ENCODE peak calls at places on chromosomes 3 and 15, in six cellular contexts. U is spleen, R is transverse colon, O is HCT116, J is esophagus muscularis mucosa, Q is ovary. C is an unnamed sample.

GRCh38 chr15:87365221-87365620 is 891.3 kb downstream of the NTRK3 start:
- DNase-seq in R (no peak), U (no peak), Q (no peak), J (no peak), O (no peak), C (no peak)

GRCh38 chr3:66507631-66508260 is 6.9 kb upstream of the LRIG1 start:
- DNase-seq in R (peak), O (no peak), J (no peak), U (no peak), Q (no peak), C (no peak)

GRCh38 chr3:30156586-30157498 is 449.6 kb upstream of the TGFBR2 start:
- DNase-seq in Q (no peak), O (no peak), U (no peak), J (no peak), R (no peak), C (no peak)

GRCh38 chr3:72044231-72044935 is 259.4 kb upstream of the PROK2 start:
- DNase-seq in Q (no peak), R (no peak), J (no peak), U (no peak), O (no peak), C (no peak)

GRCh38 chr3:171157286-171157685 is 130.8 kb upstream of the SLC2A2 start:
- DNase-seq in R (no peak), J (no peak), O (no peak), U (no peak), Q (peak), C (no peak)

GRCh38 chr3:71543371-71544016 is 40.0 kb downstream of the FOXP1 start:
- DNase-seq in U (no peak), Q (no peak), R (no peak), J (no peak), O (no peak), C (no peak)

GRCh38 chr3:123157598-123158287 is 44.0 kb upstream of the SEC22A start:
- DNase-seq in O (no peak), U (no peak), R (no peak), Q (no peak), J (peak), C (no peak)

GRCh38 chr3:111027868-111028267 is 43.7 kb upstream of the NECTIN3 start:
- DNase-seq in Q (no peak), J (no peak), R (no peak), O (no peak), U (no peak), C (no peak)

GRCh38 chr3:194632983-194633348 is 253 bp downstream of the TMEM44 start:
- DNase-seq in O (no peak), U (no peak), Q (peak), J (no peak), R (peak), C (no peak)

GRCh38 chr15:71485094-71485693 is 325.2 kb upstream of the NR2E3 start:
- DNase-seq in Q (no peak), U (no peak), O (no peak), J (no peak), R (no peak), C (no peak)

GRCh38 chr3:57126244-57126643 is 38.9 kb downstream of the IL17RD start:
- DNase-seq in O (no peak), U (no peak), J (no peak), R (no peak), Q (no peak), C (no peak)

GRCh38 chr3:127680790-127681189 is 8.0 kb downstream of the ABTB1 start:
- DNase-seq in J (no peak), O (no peak), Q (peak), U (peak), R (no peak), C (no peak)

GRCh38 chr15:94383706-94384105 is 152.3 kb downstream of the MCTP2 start:
- DNase-seq in R (no peak), Q (no peak), O (no peak), U (no peak), J (no peak), C (no peak)

GRCh38 chr15:84611631-84612030 is 10.8 kb downstream of the ZSCAN2 start:
- DNase-seq in U (no peak), R (no peak), Q (no peak), J (no peak), O (no peak), C (no peak)

GRCh38 chr3:125525153-125525552 is 5.2 kb upstream of the SNX4 start:
- DNase-seq in J (no peak), Q (no peak), R (no peak), O (no peak), U (no peak), C (no peak)

GRCh38 chr15:58431221-58432149 is at the start of gene LIPC:
- DNase-seq in U (no peak), J (no peak), Q (no peak), O (no peak), R (no peak), C (no peak)

GRCh38 chr3:124351430-124352142 is 359.7 kb upstream of the ROPN1 start:
- DNase-seq in R (no peak), J (no peak), U (no peak), Q (no peak), O (peak), C (peak)

GRCh38 chr15:38130739-38131498 is 121.7 kb upstream of the SPRED1 start:
- DNase-seq in R (peak), Q (peak), U (no peak), O (no peak), J (peak), C (no peak)

GRCh38 chr15:81480645-81481053 is 106.6 kb upstream of the TMC3 start:
- DNase-seq in Q (peak), J (no peak), O (peak), R (no peak), U (no peak), C (peak)

GRCh38 chr15:74787251-74788041 is 5.6 kb downstream of the CSK start:
- DNase-seq in Q (no peak), J (no peak), O (no peak), U (peak), R (peak), C (peak)

GRCh38 chr3:100966049-100966471 is 27.2 kb downstream of the ABI3BP start:
- DNase-seq in J (no peak), U (no peak), Q (no peak), R (no peak), O (no peak), C (no peak)

GRCh38 chr3:14199641-14200040 is 21.0 kb downstream of the LSM3 start:
- DNase-seq in R (no peak), U (no peak), J (no peak), Q (no peak), O (no peak), C (no peak)

GRCh38 chr15:41332788-41333527 is at the start of gene NUSAP1:
- DNase-seq in O (no peak), J (no peak), R (no peak), U (peak), Q (no peak), C (no peak)

GRCh38 chr3:72189344-72189743 is 404.4 kb upstream of the PROK2 start:
- DNase-seq in O (no peak), R (no peak), U (no peak), Q (no peak), J (no peak), C (no peak)

GRCh38 chr15:87703238-87704111 is 553.1 kb downstream of the NTRK3 start:
- DNase-seq in J (peak), Q (no peak), O (no peak), U (no peak), R (no peak), C (no peak)

GRCh38 chr3:36843065-36844051 is 79.0 kb upstream of the DCLK3 start:
- DNase-seq in Q (no peak), R (no peak), J (peak), O (peak), U (no peak), C (peak)

GRCh38 chr15:93330862-93331544 is 242.0 kb upstream of the RGMA start:
- DNase-seq in O (no peak), J (no peak), U (no peak), R (no peak), Q (no peak), C (no peak)

GRCh38 chr15:58329781-58330467 is 101.9 kb upstream of the LIPC start:
- DNase-seq in R (peak), Q (no peak), O (no peak), J (peak), U (no peak), C (no peak)

GRCh38 chr3:123186695-123187094 is 15.0 kb upstream of the SEC22A start:
- DNase-seq in R (no peak), J (no peak), O (no peak), U (no peak), Q (no peak), C (no peak)

GRCh38 chr15:91224750-91225380 is 124.8 kb downstream of the SV2B start:
- DNase-seq in J (no peak), O (peak), U (no peak), R (no peak), Q (no peak), C (peak)

GRCh38 chr3:99980606-99981005 is 133.7 kb downstream of the FILIP1L start:
- DNase-seq in U (no peak), O (no peak), R (no peak), Q (no peak), J (no peak), C (no peak)

GRCh38 chr15:35393403-35393802 is 152.6 kb downstream of the DPH6 start:
- DNase-seq in U (no peak), J (no peak), Q (no peak), O (no peak), R (no peak), C (no peak)

GRCh38 chr3:37741644-37742043 is 120.0 kb upstream of the CTDSPL start:
- DNase-seq in J (peak), R (peak), O (peak), U (peak), Q (no peak), C (peak)

GRCh38 chr3:47573190-47574172 is 5.2 kb downstream of the CSPG5 start:
- DNase-seq in O (no peak), U (no peak), J (no peak), Q (no peak), R (no peak), C (no peak)

GRCh38 chr15:70669966-70670658 is 93.2 kb downstream of the UACA start:
- DNase-seq in Q (no peak), U (no peak), O (no peak), R (peak), J (no peak), C (no peak)

GRCh38 chr3:169931747-169932520 is 20.6 kb downstream of the SAMD7 start:
- DNase-seq in Q (no peak), U (peak), O (no peak), J (no peak), R (peak), C (peak)

GRCh38 chr3:129106866-129107565 is 14.6 kb downstream of the RAB43 start:
- DNase-seq in Q (no peak), R (peak), U (no peak), J (no peak), O (no peak), C (no peak)

GRCh38 chr15:49439678-49440375 is 16.8 kb downstream of the FGF7 start:
- DNase-seq in R (no peak), Q (no peak), U (no peak), J (no peak), O (no peak), C (no peak)

GRCh38 chr3:186425788-186426730 is 64.0 kb upstream of the DGKG start:
- DNase-seq in O (no peak), J (peak), R (no peak), Q (no peak), U (no peak), C (no peak)

GRCh38 chr3:184248454-184249411 is at the start of gene ALG3:
- DNase-seq in Q (peak), O (peak), U (peak), J (no peak), R (peak), C (peak)
- TF ChIP-seq POLR2A in Q (peak), O (peak), U (peak), J (peak), R (peak), C (peak)

GRCh38 chr3:42802876-42803799 is 1.2 kb downstream of the HIGD1A start:
- DNase-seq in O (no peak), R (no peak), U (no peak), Q (no peak), J (no peak), C (peak)

GRCh38 chr3:42807929-42808328 is 1.3 kb upstream of the ACKR2 start:
- DNase-seq in J (no peak), O (no peak), R (no peak), Q (no peak), U (no peak), C (no peak)

GRCh38 chr3:42804113-42804830 is at the start of gene HIGD1A:
- DNase-seq in J (peak), O (peak), Q (peak), R (peak), U (peak), C (peak)

GRCh38 chr3:42803800-42804112 is 534 bp downstream of the HIGD1A start:
- DNase-seq in J (no peak), U (peak), O (no peak), R (peak), Q (peak), C (peak)

GRCh38 chr3:42804831-42805821 is 836 bp upstream of the HIGD1A start:
- DNase-seq in Q (peak), R (peak), O (no peak), J (no peak), U (peak), C (no peak)
- TF ChIP-seq POLR2A in Q (no peak), R (no peak), O (no peak), J (no peak), U (no peak), C (no peak)

GRCh38 chr3:58347984-58348383 is 15.3 kb downstream of the PXK start:
- DNase-seq in Q (no peak), J (no peak), R (no peak), O (no peak), U (no peak), C (no peak)

GRCh38 chr3:58351920-58352319 is 19.2 kb downstream of the PXK start:
- DNase-seq in J (no peak), O (no peak), Q (no peak), U (no peak), R (no peak), C (no peak)

GRCh38 chr3:58352624-58353023 is 19.9 kb downstream of the PXK start:
- DNase-seq in R (no peak), O (no peak), Q (no peak), U (no peak), J (no peak), C (no peak)

GRCh38 chr3:58350627-58351013 is 17.9 kb downstream of the PXK start:
- DNase-seq in Q (no peak), U (no peak), J (no peak), O (no peak), R (no peak), C (peak)

DNA sequence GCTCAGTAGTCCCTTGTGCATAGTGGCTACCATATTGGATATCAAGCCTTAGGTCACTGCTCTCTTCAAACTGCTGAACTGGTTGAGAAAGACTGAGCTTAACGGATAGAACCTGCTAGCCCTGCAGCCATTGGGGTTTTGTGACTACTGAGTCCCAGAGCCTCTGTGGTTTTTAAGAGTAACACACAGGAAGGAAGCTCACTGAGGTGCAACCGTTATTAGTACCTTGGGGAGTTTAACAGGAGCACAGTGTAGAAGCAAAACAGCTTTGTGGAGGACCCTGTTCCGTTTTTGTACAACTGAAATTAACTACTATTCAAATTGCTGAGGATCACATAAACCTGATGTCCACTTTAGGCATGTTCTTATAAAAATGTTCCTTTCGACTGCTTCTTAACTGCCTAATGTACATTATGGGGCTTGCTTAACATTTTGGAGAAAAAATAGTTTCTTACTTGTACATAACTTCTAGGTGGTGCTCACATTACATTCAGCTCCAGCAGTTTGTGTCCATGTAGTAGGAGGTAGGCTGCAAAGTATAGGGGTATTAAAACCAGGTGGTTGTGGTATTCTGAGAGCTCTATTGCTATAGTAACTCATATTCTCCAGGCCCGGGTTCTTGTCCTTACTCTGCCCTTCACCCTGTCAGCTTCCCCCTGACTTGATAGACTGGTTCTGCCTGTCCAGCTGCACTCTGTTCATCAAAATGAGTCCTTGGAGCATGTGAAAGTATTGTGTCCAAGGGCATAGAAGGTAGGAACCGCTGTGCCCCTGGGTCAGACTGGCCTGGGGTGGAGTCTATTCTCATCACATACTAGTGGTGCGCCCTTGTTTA is 17.3 kb downstream of the PXK start:
- DNase-seq in U (no peak), R (no peak), J (no peak), O (no peak), Q (no peak), C (no peak)
- TF ChIP-seq POLR2A in U (peak), R (no peak), J (no peak), O (no peak), Q (no peak), C (no peak)

DNA sequence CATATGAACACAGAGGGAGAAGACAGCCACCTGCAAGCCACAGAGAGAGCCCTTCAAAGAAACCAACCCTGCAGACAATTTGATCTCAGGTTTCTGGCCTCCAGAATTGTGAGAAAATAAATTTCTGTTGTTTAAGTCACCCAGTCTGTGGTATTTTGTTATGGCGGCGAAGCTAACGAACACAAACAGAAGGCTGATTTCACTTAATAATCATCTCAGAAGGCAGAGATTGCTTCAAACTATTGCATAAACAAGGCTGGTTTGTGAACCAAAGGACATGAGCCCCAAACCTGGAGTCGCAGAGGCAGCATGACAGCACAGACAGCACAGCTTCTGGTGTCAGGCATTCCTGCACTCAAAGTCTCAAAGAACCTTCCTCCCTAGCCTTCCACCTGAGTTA is 59.0 kb downstream of the CCNL1 start:
- DNase-seq in O (no peak), J (no peak), R (no peak), U (no peak), Q (no peak), C (no peak)
- TF ChIP-seq POLR2A in O (no peak), J (no peak), R (no peak), U (no peak), Q (no peak), C (no peak)

C was measured in erythroblast.